ENCODE peak calls at places on chromosomes 4 and X, in four cellular contexts. K, B, O and W are unnamed samples.

GRCh38 chrX:70172226-70172625 is 5.1 kb upstream of the DGAT2L6 start:
- DNase-seq in K (no peak), B (no peak), O (no peak), W (no peak)

GRCh38 chr4:153067376-153067775 is 131.3 kb downstream of the FHDC1 start:
- DNase-seq in K (no peak), B (no peak), O (peak; percentile 85), W (peak; percentile 27)

GRCh38 chr4:118765399-118765798 is 70.5 kb downstream of the SEC24D start:
- DNase-seq in K (no peak), B (no peak), O (no peak), W (peak; percentile 57)

GRCh38 chr4:109945056-109945455 is 32.4 kb downstream of the EGF start:
- DNase-seq in K (no peak), B (no peak), O (peak; percentile 72), W (peak; percentile 30)

GRCh38 chrX:85611926-85612325 is 232.5 kb upstream of the POF1B start:
- DNase-seq in K (peak; percentile 2), B (no peak), O (no peak), W (no peak)

GRCh38 chr4:177485528-177485927 is 43.3 kb upstream of the AGA start:
- DNase-seq in K (no peak), B (no peak), O (no peak), W (no peak)

GRCh38 chr4:687048-687974 is 1.6 kb downstream of the SLC49A3 start:
- DNase-seq in K (peak; percentile 47), B (no peak), O (peak; percentile 90), W (peak; percentile 91)

GRCh38 chr4:54098375-54098774 is 1.6 kb upstream of the GSX2 start:
- DNase-seq in K (no peak), B (no peak), O (no peak), W (no peak)

GRCh38 chr4:8192748-8193738 is 6.0 kb upstream of the SH3TC1 start:
- DNase-seq in K (peak; percentile 78), B (peak; percentile 78), O (peak; percentile 73), W (peak; percentile 18)

GRCh38 chrX:103780701-103781402 is 4.2 kb downstream of the PLP1 start:
- DNase-seq in K (no peak), B (no peak), O (no peak), W (no peak)

GRCh38 chrX:56222473-56223000 is 9.6 kb upstream of the KLF8 start:
- DNase-seq in K (no peak), B (no peak), O (no peak), W (no peak)

GRCh38 chr4:8637456-8637984 is 45.0 kb downstream of the CPZ start:
- DNase-seq in K (no peak), B (no peak), O (no peak), W (peak; percentile 40)

GRCh38 chrX:13223868-13224555 is 95.8 kb downstream of the ATXN3L start:
- DNase-seq in K (no peak), B (no peak), O (peak; percentile 39), W (no peak)

GRCh38 chr4:170662250-170662649 is 572.5 kb upstream of the AADAT start:
- DNase-seq in K (no peak), B (no peak), O (no peak), W (no peak)

GRCh38 chr4:10075158-10075863 is 41.3 kb downstream of the WDR1 start:
- DNase-seq in K (no peak), B (no peak), O (no peak), W (peak; percentile 19)

GRCh38 chr4:167550021-167550420 is 315.7 kb upstream of the SPOCK3 start:
- DNase-seq in K (no peak), B (no peak), O (no peak), W (no peak)

GRCh38 chrX:149682956-149683947 is 28.6 kb upstream of the MAGEA11 start:
- DNase-seq in K (no peak), B (no peak), O (no peak), W (no peak)

GRCh38 chr4:7266525-7267292 is 74.4 kb downstream of the SORCS2 start:
- DNase-seq in K (no peak), B (no peak), O (no peak), W (no peak)

GRCh38 chrX:78652971-78653822 is 5.9 kb downstream of the RTL3 start:
- DNase-seq in K (no peak), B (no peak), O (peak; percentile 73), W (no peak)

GRCh38 chr4:92406488-92406887 is 102.7 kb downstream of the GRID2 start:
- DNase-seq in K (no peak), B (no peak), O (no peak), W (no peak)

GRCh38 chrX:14209034-14209433 is 179.3 kb upstream of the GEMIN8 start:
- DNase-seq in K (no peak), B (no peak), O (no peak), W (no peak)

DNA sequence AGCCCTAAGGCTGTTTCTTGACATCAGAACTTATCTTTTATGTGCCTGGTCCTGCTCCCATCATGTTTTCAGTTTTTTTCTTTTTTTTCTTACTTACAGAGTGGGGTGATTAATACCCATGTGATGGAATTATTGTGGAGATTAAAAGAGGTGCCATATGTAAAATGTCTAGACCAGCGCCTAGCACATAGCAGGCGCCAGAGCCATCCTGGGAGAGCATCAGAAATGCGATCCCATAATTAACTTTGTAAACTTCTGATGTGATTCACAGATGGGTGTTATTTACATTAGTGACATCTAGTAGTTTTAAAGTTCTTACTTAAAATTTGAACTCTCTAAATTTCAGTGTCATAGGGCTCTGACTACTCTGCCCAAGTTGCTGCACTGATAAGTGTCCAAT is 66.2 kb upstream of the PGRMC2 start:
- DNase-seq in K (no peak), B (no peak), O (no peak), W (no peak)
- TF ChIP-seq MXI1 in K (no peak), B (no peak), O (no peak), W (no peak)

DNA sequence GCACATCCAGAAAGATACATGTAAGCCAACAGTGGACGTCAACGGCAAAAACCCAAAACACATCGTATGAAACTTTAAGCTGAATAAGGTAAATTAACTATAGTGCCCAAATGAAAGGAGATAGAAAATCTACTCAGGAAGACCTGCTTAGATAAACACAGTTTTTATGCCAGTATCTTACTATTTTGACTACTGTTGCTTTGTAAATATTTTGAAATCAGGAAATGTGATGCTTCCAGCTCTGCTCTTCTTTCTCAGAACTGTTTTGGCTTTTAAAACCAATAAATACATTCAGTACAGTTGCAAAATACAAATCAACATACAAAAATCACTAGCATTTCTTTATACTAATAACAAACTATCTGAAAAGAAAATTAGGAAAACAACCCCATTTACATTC is 83.8 kb downstream of the SMARCA5 start:
- DNase-seq in K (no peak), B (no peak), O (no peak), W (no peak)
- TF ChIP-seq POLR2AphosphoS5 in K (no peak), B (no peak), O (no peak), W (no peak)

DNA sequence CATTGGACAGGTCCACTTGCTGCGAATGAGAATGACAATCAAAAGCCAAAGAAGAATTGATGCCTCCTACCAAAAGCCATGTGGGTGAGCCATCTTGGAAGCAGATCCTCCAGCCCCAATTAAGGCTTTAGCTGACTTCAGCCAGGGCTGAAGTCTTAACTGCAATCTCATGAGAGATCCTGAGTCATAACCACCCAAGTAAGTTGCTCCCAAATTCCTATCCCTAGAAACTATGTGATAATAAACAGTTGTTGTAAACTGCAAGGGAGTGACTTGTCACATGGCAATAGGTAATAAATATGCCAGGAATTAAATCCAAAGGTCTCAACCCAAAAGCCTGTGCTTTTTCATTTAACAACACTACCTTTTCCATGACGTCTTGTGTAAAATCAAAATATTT is 154.3 kb upstream of the TBL1X start:
- DNase-seq in K (no peak), B (no peak), O (no peak), W (no peak)
- TF ChIP-seq MXI1 in K (no peak), B (no peak), O (no peak), W (no peak)

GRCh38 chr4:105965183-105965800 is 70.0 kb downstream of the NPNT start:
- DNase-seq in K (no peak), B (no peak), O (no peak), W (no peak)
- TF ChIP-seq POLR2AphosphoS5 in K (no peak), B (no peak), O (no peak), W (no peak)

GRCh38 chr4:149296503-149296902 is 519.1 kb downstream of the IQCM start:
- DNase-seq in K (no peak), B (no peak), O (no peak), W (no peak)

GRCh38 chr4:149291463-149291862 is 524.2 kb downstream of the IQCM start:
- DNase-seq in K (no peak), B (no peak), O (no peak), W (no peak)

GRCh38 chr4:149292422-149293055 is 523.1 kb downstream of the IQCM start:
- DNase-seq in K (no peak), B (no peak), O (no peak), W (no peak)

GRCh38 chr4:149293233-149293632 is 522.4 kb downstream of the IQCM start:
- DNase-seq in K (no peak), B (no peak), O (no peak), W (no peak)

DNA sequence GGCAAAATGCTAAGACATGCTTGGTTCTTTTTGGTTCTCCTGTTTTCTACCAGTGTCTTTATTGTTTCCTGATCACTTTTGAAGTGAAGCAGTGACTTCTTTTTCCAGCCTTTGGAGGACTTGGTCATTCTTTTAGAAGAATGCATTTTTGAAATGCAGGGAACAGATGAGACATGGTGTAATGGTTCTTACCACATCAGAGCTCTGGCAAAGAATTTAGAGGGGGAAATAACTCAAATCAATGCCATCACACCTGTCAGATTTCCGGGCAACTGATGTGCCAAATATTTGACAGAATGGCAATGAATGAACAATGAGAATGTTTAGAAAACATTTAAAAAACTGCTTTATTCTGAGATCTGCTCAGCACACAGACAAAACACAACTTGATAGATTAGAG is 519.6 kb downstream of the IQCM start:
- DNase-seq in K (no peak), B (no peak), O (no peak), W (no peak)
- TF ChIP-seq MXI1 in K (no peak), B (no peak), O (no peak), W (no peak)